ENCODE peak calls at places on chromosomes 7 and 10, in five cellular contexts. X is OCI-LY7, V is fibroblast of lung, U is endothelial cell of umbilical vein, J is MM.1S. I is an unnamed sample. For H3K79me2, the result is how much of the 10 kb centered on the place peaks cover.

GRCh38 chr7:75704928-75705327 is 33.8 kb downstream of the HIP1 start:
- DNase-seq in X (no peak), V (peak), U (no peak), J (no peak), I (no peak)

GRCh38 chr7:130649004-130649790 is 19.4 kb downstream of the COPG2 start:
- DNase-seq in X (no peak), V (peak), U (no peak), J (no peak), I (no peak)

GRCh38 chr10:133021963-133022783 is 65.6 kb upstream of the ADGRA1 start:
- DNase-seq in X (no peak), V (no peak), U (no peak), J (no peak), I (no peak)

GRCh38 chr10:51397695-51398094 is 301.7 kb downstream of the CSTF2T start:
- DNase-seq in X (no peak), V (peak), U (peak), J (no peak), I (no peak)

GRCh38 chr10:88879754-88880286 is at the start of gene STAMBPL1:
- DNase-seq in X (peak), V (peak), U (no peak), J (peak), I (peak)

GRCh38 chr7:116305485-116306408 is 95.4 kb downstream of the TES start:
- DNase-seq in X (no peak), V (peak), U (no peak), J (no peak), I (no peak)

GRCh38 chr7:7110706-7111105 is 71.6 kb upstream of the C1GALT1 start:
- DNase-seq in X (no peak), V (no peak), U (no peak), J (no peak), I (no peak)

GRCh38 chr10:11036424-11037011 is 18.8 kb downstream of the CELF2 start:
- DNase-seq in X (no peak), V (peak), U (peak), J (no peak), I (no peak)

GRCh38 chr7:127751723-127752448 is 99.9 kb downstream of the SND1 start:
- DNase-seq in X (no peak), V (peak), U (no peak), J (no peak), I (no peak)

GRCh38 chr7:78983483-78983882 is 470.0 kb downstream of the MAGI2 start:
- DNase-seq in X (no peak), V (no peak), U (no peak), J (no peak), I (no peak)

GRCh38 chr7:129636641-129637040 is 25.1 kb downstream of the NRF1 start:
- DNase-seq in X (no peak), V (no peak), U (no peak), J (no peak), I (no peak)

GRCh38 chr7:129644634-129645230 is 33.2 kb downstream of the NRF1 start:
- DNase-seq in X (peak), V (peak), U (peak), J (peak), I (no peak)

GRCh38 chr7:129642871-129643515 is 31.5 kb downstream of the NRF1 start:
- DNase-seq in X (no peak), V (no peak), U (no peak), J (no peak), I (no peak)

GRCh38 chr7:129643545-129644170 is 32.1 kb downstream of the NRF1 start:
- DNase-seq in X (no peak), V (no peak), U (peak), J (no peak), I (no peak)

DNA sequence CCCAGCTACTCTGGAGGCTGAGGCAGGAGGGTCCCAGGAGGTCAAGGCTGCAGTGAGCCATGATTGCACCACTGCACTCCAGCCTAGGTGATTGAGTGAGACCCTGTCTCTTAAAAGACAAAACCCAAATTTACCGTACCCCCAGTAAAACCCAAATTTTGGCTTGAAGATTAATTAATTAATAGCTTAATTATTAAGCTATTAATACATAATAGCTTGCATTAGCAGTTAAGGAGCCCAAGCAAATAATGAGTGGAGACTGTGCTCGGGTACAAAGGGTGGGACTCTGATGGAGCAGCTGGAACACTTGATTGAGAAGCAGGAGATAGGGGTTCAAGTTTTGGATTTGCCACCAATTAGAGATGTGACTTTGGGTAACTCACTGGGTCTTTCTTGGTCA is 28.9 kb downstream of the NRF1 start:
- DNase-seq in X (no peak), V (no peak), U (no peak), J (no peak), I (no peak)
- H3K79me2 ChIP-seq in X (under half), V (under half), U (under half), J (under half), I (half or more)

DNA sequence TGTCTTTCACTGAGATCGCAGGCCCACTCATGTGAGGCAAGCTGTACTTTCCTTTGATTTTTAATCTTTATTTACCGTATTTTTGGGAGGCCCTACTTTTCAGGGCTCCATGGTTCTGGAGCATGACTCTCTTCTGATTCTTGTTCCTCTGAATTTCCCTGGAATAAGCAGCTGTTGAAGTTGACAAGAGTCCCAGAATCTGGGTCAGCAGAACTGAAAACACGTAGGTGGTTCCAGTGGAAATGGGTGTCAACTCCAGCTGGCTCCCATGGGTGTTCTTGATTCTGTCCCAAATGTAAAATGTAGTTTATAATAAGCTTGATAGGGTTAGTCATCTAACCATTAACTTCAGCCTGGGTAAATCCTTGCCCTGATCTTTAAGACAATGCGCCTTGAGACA is 409.4 kb downstream of the GATA3 start:
- DNase-seq in X (no peak), V (no peak), U (no peak), J (no peak), I (no peak)
- H3K27ac ChIP-seq in X (no peak), V (no peak), U (no peak), J (no peak), I (no peak)

GRCh38 chr10:74956555-74957111 is 130.2 kb downstream of the KAT6B start:
- DNase-seq in X (no peak), V (no peak), U (no peak), J (no peak), I (no peak)
- H3K79me2 ChIP-seq in X (under half), V (under half), U (under half), J (under half), I (under half)

GRCh38 chr10:119542990-119543813 is 683 bp upstream of the RGS10 start:
- DNase-seq in X (peak), V (peak), U (peak), J (peak), I (peak)
- H3K27ac ChIP-seq in X (no peak), V (peak), U (no peak), J (peak), I (peak)

GRCh38 chr10:106493166-106493565 is 671.3 kb downstream of the SORCS1 start:
- DNase-seq in X (no peak), V (no peak), U (no peak), J (no peak), I (no peak)

DNA sequence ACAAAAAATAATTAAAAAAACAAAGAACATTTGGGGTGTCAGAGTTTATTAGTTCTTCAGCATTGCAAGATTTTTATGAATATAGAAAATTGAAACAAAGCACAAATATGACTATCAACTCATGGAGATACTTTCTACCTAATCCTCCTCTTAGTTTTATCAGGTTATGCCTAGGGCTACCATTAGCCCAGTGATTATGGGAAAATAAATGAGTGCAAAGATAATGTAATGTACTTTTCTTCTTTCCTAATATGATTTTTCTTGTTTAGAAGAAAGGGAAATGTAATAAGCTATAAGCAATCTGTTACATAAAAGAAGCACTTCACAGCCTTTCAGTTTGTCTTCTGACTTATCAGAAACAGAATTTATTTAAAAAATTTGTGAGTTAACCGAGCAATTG is 676.8 kb downstream of the SORCS1 start:
- DNase-seq in X (no peak), V (no peak), U (no peak), J (no peak), I (no peak)
- H3K79me2 ChIP-seq in X (under half), V (under half), U (under half), J (under half), I (under half)

DNA sequence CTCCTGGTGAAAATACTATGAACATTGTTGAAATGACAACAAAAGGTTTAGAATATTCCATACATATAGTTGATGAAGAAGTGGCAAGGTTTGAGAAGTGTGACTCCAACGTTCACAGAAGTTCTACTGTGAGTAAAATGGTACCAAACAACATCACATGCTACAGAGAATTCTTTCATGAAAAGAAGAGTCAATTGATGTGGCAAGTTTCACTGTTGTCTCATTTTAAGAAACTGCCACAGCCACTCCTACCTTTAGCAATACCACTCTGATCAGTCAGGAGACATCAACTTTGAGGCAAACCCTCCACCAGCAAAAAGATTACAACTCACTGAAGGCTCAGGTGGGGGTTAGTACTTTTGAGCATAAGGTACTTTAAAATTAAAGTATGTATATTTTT is 693.3 kb downstream of the GRID1 start:
- DNase-seq in X (no peak), V (no peak), U (no peak), J (no peak), I (no peak)
- H3K27ac ChIP-seq in X (no peak), V (no peak), U (no peak), J (no peak), I (no peak)

DNA sequence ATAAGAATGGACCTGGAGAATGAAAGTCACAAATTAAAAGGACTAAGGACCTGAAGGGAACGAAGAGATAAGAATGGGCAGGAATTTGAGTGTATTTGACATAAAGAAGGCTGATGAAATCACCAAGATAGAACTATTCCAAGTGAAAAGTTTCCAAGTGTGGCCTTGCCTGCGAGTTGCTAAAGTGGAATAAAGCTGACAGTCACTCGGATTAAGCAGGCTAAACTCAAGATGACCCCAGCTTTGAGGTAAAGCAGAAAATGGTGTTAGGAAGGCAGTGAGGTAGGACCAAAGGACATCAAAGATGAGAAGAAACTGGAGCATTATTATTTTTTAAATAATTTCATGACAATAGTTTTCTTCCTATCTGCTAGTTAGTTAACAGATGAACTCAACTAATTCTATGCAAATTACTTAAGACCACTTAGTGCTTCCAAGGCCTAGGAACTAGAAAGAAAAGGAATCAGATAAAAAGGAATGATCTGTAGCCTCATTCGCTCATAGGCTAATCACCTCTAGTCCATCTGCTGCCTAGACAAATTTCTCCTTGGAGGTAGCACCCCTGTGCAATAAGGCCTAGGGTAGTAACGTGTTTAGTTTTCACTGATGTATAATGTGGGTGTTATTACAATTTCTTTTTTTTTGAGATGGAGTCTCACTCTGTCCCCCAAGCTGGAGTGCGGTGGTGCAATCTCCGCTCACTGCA is 34.5 kb downstream of the EZH2 start:
- DNase-seq in X (no peak), V (peak), U (no peak), J (no peak), I (no peak)
- H3K79me2 ChIP-seq in X (half or more), V (half or more), U (half or more), J (half or more), I (half or more)

GRCh38 chr10:117535752-117536358 is 6.7 kb upstream of the EMX2 start:
- DNase-seq in X (no peak), V (no peak), U (no peak), J (no peak), I (no peak)
- H3K27ac ChIP-seq in X (no peak), V (no peak), U (no peak), J (no peak), I (no peak)

DNA sequence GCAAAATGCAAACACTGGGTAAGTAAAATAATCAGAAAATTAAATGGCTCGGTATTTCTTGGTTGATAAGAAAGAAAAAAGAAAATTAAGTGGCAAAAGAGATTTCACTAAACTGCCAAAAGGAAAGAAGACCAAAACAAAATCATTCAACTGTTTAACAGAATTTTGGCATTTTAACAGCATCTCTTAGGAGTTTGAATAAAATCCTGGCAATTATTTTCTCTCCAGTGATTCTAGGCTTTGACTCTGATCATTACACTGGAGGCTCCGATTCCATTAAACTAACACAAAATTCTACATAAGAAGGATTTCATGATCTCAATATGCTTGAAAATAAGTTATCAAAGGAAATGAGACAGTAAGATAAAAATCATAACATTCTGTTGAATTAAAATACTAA is 62.3 kb downstream of the ARHGAP21 start:
- DNase-seq in X (no peak), V (no peak), U (no peak), J (no peak), I (no peak)
- H3K79me2 ChIP-seq in X (under half), V (under half), U (under half), J (under half), I (under half)

DNA sequence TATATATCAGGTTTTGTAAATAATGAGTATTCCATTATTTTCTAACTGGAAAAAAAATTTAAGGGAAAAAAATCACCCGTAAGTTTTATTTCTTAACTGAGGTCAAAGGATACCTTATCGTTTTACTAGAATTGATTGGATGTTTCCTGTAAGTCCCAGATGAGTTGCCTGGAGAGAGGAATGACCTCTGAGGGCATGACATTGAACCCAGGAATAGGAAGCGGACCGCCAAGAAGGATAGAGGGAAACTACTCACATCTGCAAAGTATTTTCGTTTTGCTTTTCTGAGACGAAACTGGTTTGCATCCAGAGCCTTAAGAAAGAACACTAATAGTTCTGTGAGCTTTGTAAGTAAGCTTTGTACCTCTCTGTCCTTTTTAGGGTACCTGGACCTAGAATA is 17.4 kb downstream of the RABGEF1 start:
- DNase-seq in X (no peak), V (no peak), U (no peak), J (no peak), I (no peak)
- H3K27ac ChIP-seq in X (no peak), V (no peak), U (no peak), J (no peak), I (no peak)